ENCODE peak calls at places on chromosome 5, in five cellular contexts. T is heart left ventricle, M is right lobe of liver, S is RWPE2, Q is fibroblast of lung. Z is an unnamed sample. For H3K4me1, the result is how much of the 10 kb centered on the place peaks cover.

GRCh38 chr5:93532370-93532769 is 48.6 kb downstream of the NR2F1-AS1 start:
- DNase-seq in S (no peak), M (peak), Q (peak), T (no peak), Z (no peak)

GRCh38 chr5:123151227-123151951 is 62.3 kb downstream of the PRDM6 start:
- DNase-seq in T (no peak), M (no peak), Q (no peak), S (no peak), Z (no peak)

GRCh38 chr5:8840237-8840636 is 705.6 kb downstream of the SEMA5A start:
- DNase-seq in Q (no peak), S (no peak), T (no peak), M (no peak), Z (no peak)

GRCh38 chr5:62424763-62425162 is 12.2 kb downstream of the IPO11 start:
- DNase-seq in S (no peak), T (no peak), Q (no peak), M (no peak), Z (no peak)

GRCh38 chr5:39716532-39716971 is 291.8 kb upstream of the DAB2 start:
- DNase-seq in T (no peak), S (no peak), M (peak), Q (peak), Z (peak)

GRCh38 chr5:137708796-137709559 is 26.9 kb downstream of the KLHL3 start:
- DNase-seq in Q (no peak), S (no peak), T (no peak), M (peak), Z (no peak)

GRCh38 chr5:56638061-56638621 is 177.2 kb upstream of the MAP3K1 start:
- DNase-seq in M (no peak), Q (no peak), T (no peak), S (no peak), Z (no peak)

GRCh38 chr5:96788112-96788749 is 19.5 kb downstream of the ERAP1 start:
- DNase-seq in Q (no peak), T (no peak), M (no peak), S (no peak), Z (no peak)

GRCh38 chr5:34923694-34924461 is 5.5 kb upstream of the DNAJC21 start:
- DNase-seq in T (no peak), S (no peak), Q (peak), M (no peak), Z (no peak)

GRCh38 chr5:178627259-178627598 is 379 bp upstream of the CLK4 start:
- DNase-seq in M (no peak), S (no peak), Q (no peak), T (no peak), Z (no peak)

GRCh38 chr5:108196276-108196675 is 185.6 kb downstream of the FBXL17 start:
- DNase-seq in T (no peak), S (no peak), M (no peak), Q (no peak), Z (no peak)

GRCh38 chr5:136080483-136081180 is 51.8 kb downstream of the TGFBI start:
- DNase-seq in Q (peak), T (peak), M (peak), S (no peak), Z (peak)

GRCh38 chr5:124678478-124678877 is 68.0 kb downstream of the ZNF608 start:
- DNase-seq in T (no peak), S (no peak), M (no peak), Q (no peak), Z (no peak)

GRCh38 chr5:178388381-178389030 is 155.9 kb upstream of the PHYKPL start:
- DNase-seq in S (peak), Q (peak), M (peak), T (no peak), Z (no peak)

GRCh38 chr5:180178516-180179398 is 30.3 kb downstream of the RASGEF1C start:
- DNase-seq in T (no peak), M (no peak), S (no peak), Q (no peak), Z (no peak)

GRCh38 chr5:5665225-5666075 is 243.0 kb downstream of the ICE1 start:
- DNase-seq in S (no peak), Q (no peak), T (no peak), M (no peak), Z (no peak)

GRCh38 chr5:119400248-119400647 is 44.4 kb downstream of the TNFAIP8 start:
- DNase-seq in T (no peak), M (no peak), S (no peak), Q (no peak), Z (no peak)

GRCh38 chr5:113119271-113119924 is 142.8 kb downstream of the DCP2 start:
- DNase-seq in S (no peak), Q (peak), M (no peak), T (peak), Z (no peak)

GRCh38 chr5:93582677-93583524 is at the start of gene NR2F1:
- DNase-seq in Q (peak), T (no peak), S (no peak), M (no peak), Z (no peak)

GRCh38 chr5:6592611-6593010 is 40.2 kb downstream of the NSUN2 start:
- DNase-seq in T (no peak), Q (peak), S (no peak), M (peak), Z (no peak)

GRCh38 chr5:67268233-67269011 is 71.8 kb upstream of the CD180 start:
- DNase-seq in Q (peak), M (peak), S (peak), T (peak), Z (no peak)

GRCh38 chr5:68420476-68421344 is 205.2 kb downstream of the PIK3R1 start:
- DNase-seq in Q (no peak), T (peak), M (no peak), S (no peak), Z (no peak)

GRCh38 chr5:32116574-32117313 is 57.4 kb downstream of the GOLPH3 start:
- DNase-seq in S (no peak), Q (no peak), T (no peak), M (no peak), Z (no peak)

GRCh38 chr5:166883016-166883415 is 1408.4 kb upstream of the WWC1 start:
- DNase-seq in S (no peak), Q (peak), T (no peak), M (no peak), Z (no peak)

GRCh38 chr5:180162304-180162661 is 46.7 kb downstream of the RASGEF1C start:
- DNase-seq in S (no peak), M (no peak), Q (no peak), T (no peak), Z (no peak)

GRCh38 chr5:107272509-107272908 is 398.2 kb downstream of the EFNA5 start:
- DNase-seq in M (no peak), S (no peak), T (no peak), Q (no peak), Z (no peak)

GRCh38 chr5:88109806-88110205 is 158.8 kb downstream of the TMEM161B start:
- DNase-seq in T (no peak), S (no peak), Q (no peak), M (no peak), Z (no peak)

GRCh38 chr5:83516962-83517750 is 45.6 kb downstream of the VCAN start:
- DNase-seq in Q (peak), T (no peak), S (no peak), M (no peak), Z (no peak)

GRCh38 chr5:61620660-61621650 is 288.9 kb downstream of the ZSWIM6 start:
- DNase-seq in Q (no peak), S (no peak), T (no peak), M (no peak), Z (no peak)

GRCh38 chr5:138212828-138213160 is 329 bp downstream of the CDC23 start:
- DNase-seq in Q (no peak), T (peak), S (no peak), M (no peak), Z (peak)

GRCh38 chr5:74950836-74951515 is 84.8 kb upstream of the FAM169A start:
- DNase-seq in Q (no peak), T (no peak), M (no peak), S (no peak), Z (no peak)

GRCh38 chr5:74953601-74953960 is 87.4 kb upstream of the FAM169A start:
- DNase-seq in M (no peak), S (no peak), T (no peak), Q (no peak), Z (no peak)

GRCh38 chr5:74952406-74952805 is 86.2 kb upstream of the FAM169A start:
- DNase-seq in Q (no peak), S (no peak), M (no peak), T (no peak), Z (no peak)

GRCh38 chr5:74949976-74950375 is 83.8 kb upstream of the FAM169A start:
- DNase-seq in M (no peak), T (no peak), Q (no peak), S (no peak), Z (no peak)

DNA sequence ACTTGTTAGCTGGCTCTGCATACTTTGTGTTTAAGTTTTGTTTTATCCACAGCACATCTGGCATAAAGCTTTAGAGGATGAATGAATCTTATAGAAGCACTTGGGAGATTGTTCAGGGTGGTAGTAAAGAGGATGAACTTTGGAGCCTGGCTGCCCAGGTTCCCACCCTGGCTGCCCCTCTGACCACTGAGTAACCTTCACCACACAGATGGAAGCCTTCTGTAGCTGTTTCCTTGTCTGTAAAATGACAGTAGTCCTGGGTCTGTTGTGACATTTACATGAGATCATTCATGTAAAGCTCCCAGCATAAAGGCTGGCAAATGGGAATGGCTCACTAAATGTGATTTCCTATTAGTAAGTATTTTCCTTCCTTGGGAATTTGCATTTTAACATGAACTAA is 85.7 kb upstream of the FAM169A start:
- DNase-seq in S (no peak), Q (no peak), M (no peak), T (no peak), Z (no peak)
- H3K4me1 ChIP-seq in S (under half), Q (under half), M (under half), T (under half), Z (under half)

GRCh38 chr5:142998316-142998862 is 228.2 kb downstream of the ARHGAP26 start:
- DNase-seq in M (no peak), Q (no peak), T (no peak), S (no peak), Z (no peak)

GRCh38 chr5:143003328-143003636 is 233.1 kb downstream of the ARHGAP26 start:
- DNase-seq in S (no peak), T (no peak), M (no peak), Q (no peak), Z (no peak)

GRCh38 chr5:143004361-143004802 is 234.2 kb downstream of the ARHGAP26 start:
- DNase-seq in M (no peak), T (no peak), Q (no peak), S (no peak), Z (no peak)

GRCh38 chr5:143002459-143003327 is 232.5 kb downstream of the ARHGAP26 start:
- DNase-seq in Q (peak), S (no peak), M (no peak), T (no peak), Z (peak)

GRCh38 chr5:143001764-143002351 is 231.7 kb downstream of the ARHGAP26 start:
- DNase-seq in Q (peak), S (no peak), M (no peak), T (no peak), Z (peak)
- H3K27ac ChIP-seq in Q (peak), S (peak), M (peak), T (peak), Z (peak)

DNA sequence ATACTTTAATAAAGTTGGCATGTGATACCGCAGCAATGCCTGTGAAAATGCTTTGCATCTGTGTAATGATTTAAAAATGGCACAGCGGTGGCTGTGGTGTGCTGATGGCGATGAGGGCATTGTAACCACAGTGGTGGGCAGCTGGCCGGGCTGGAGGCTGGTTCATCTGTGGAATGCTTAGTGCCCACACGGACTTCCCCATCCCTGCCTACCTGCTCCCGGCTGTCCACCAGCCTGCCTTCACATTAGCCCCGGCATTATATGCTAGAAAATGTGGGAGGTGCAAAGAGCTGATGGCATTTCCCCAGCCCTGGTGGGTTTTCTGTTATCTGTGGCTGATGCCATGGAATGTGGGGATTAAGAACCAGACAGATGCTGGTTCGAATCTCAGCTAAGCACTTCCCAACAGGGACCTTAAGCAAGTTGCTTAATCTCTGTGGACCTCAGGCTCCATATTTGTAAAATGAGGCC is 2.9 kb upstream of the NDST1 start:
- DNase-seq in M (no peak), Q (no peak), S (no peak), T (no peak), Z (no peak)
- H3K4me1 ChIP-seq in M (under half), Q (under half), S (half or more), T (half or more), Z (under half)

GRCh38 chr5:79759436-79759835 is 69.8 kb downstream of the CMYA5 start:
- DNase-seq in S (no peak), Q (peak), T (no peak), M (no peak), Z (no peak)
- H3K27ac ChIP-seq in S (no peak), Q (peak), T (peak), M (no peak), Z (no peak)

Z was measured in CD8-positive, alpha-beta memory T cell.